ENCODE peak calls at places on chromosomes 6 and 20, in nine cellular contexts. One of them, this sample, is unnamed.
A peak's percentile ranks its signal among the peaks of the same experiment; 100 is the strongest.

GRCh38 chr20:44500221-44500620 is 21.6 kb downstream of the SERINC3 start:
- DNase-seq in mucosa of gallbladder: no peak
- DNase-seq in posterior cingulate gyrus: no peak
- DNase-seq in stimulated activated CD4-positive, alpha-beta T cell treated with anti-CD3 and anti-CD28 coated beads, Interleukin-4, amount 100 ng/mL, for 4 hours: no peak
- DNase-seq in RPMI8226: no peak
- DNase-seq in nephron progenitor cell: no peak
- DNase-seq in fibroblast of pulmonary artery: no peak
- DNase-seq in non-pigmented ciliary epithelial cell: no peak
- DNase-seq in left kidney: no peak
- DNase-seq in this sample: no peak

GRCh38 chr20:63049561-63050221 is 42.9 kb upstream of the BHLHE23 start:
- DNase-seq in mucosa of gallbladder: no peak
- DNase-seq in stimulated activated CD4-positive, alpha-beta T cell treated with anti-CD3 and anti-CD28 coated beads, Interleukin-4, amount 100 ng/mL, for 4 hours: no peak
- DNase-seq in left kidney: no peak
- DNase-seq in posterior cingulate gyrus: peak; percentile 78
- DNase-seq in RPMI8226: no peak
- DNase-seq in non-pigmented ciliary epithelial cell: no peak
- DNase-seq in fibroblast of pulmonary artery: no peak
- DNase-seq in nephron progenitor cell: no peak
- DNase-seq in this sample: no peak

GRCh38 chr20:23087587-23088275 is 1.6 kb upstream of the CD93 start:
- DNase-seq in left kidney: no peak
- DNase-seq in posterior cingulate gyrus: no peak
- DNase-seq in RPMI8226: no peak
- DNase-seq in stimulated activated CD4-positive, alpha-beta T cell treated with anti-CD3 and anti-CD28 coated beads, Interleukin-4, amount 100 ng/mL, for 4 hours: no peak
- DNase-seq in fibroblast of pulmonary artery: no peak
- DNase-seq in mucosa of gallbladder: no peak
- DNase-seq in nephron progenitor cell: no peak
- DNase-seq in non-pigmented ciliary epithelial cell: no peak
- DNase-seq in this sample: no peak

GRCh38 chr6:16762547-16763477 is 1.6 kb upstream of the ATXN1 start:
- DNase-seq in non-pigmented ciliary epithelial cell: peak; percentile 83
- DNase-seq in nephron progenitor cell: peak; percentile 14
- DNase-seq in posterior cingulate gyrus: no peak
- DNase-seq in mucosa of gallbladder: peak; percentile 56
- DNase-seq in RPMI8226: peak; percentile 83
- DNase-seq in fibroblast of pulmonary artery: peak; percentile 84
- DNase-seq in stimulated activated CD4-positive, alpha-beta T cell treated with anti-CD3 and anti-CD28 coated beads, Interleukin-4, amount 100 ng/mL, for 4 hours: peak; percentile 36
- DNase-seq in left kidney: peak; percentile 81
- DNase-seq in this sample: no peak

GRCh38 chr6:28488916-28489365 is 26.7 kb downstream of the GPX6 start:
- DNase-seq in posterior cingulate gyrus: peak; percentile 81
- DNase-seq in mucosa of gallbladder: no peak
- DNase-seq in fibroblast of pulmonary artery: peak; percentile 76
- DNase-seq in left kidney: peak; percentile 60
- DNase-seq in non-pigmented ciliary epithelial cell: no peak
- DNase-seq in nephron progenitor cell: peak; percentile 61
- DNase-seq in stimulated activated CD4-positive, alpha-beta T cell treated with anti-CD3 and anti-CD28 coated beads, Interleukin-4, amount 100 ng/mL, for 4 hours: peak; percentile 15
- DNase-seq in RPMI8226: peak; percentile 75
- DNase-seq in this sample: no peak

GRCh38 chr6:62516287-62517152 is 230.5 kb upstream of the KHDRBS2 start:
- DNase-seq in nephron progenitor cell: no peak
- DNase-seq in stimulated activated CD4-positive, alpha-beta T cell treated with anti-CD3 and anti-CD28 coated beads, Interleukin-4, amount 100 ng/mL, for 4 hours: no peak
- DNase-seq in left kidney: no peak
- DNase-seq in RPMI8226: no peak
- DNase-seq in fibroblast of pulmonary artery: no peak
- DNase-seq in mucosa of gallbladder: no peak
- DNase-seq in posterior cingulate gyrus: no peak
- DNase-seq in non-pigmented ciliary epithelial cell: no peak
- DNase-seq in this sample: no peak

GRCh38 chr6:31336872-31337496 is 20.0 kb downstream of the HLA-B start:
- DNase-seq in mucosa of gallbladder: no peak
- DNase-seq in non-pigmented ciliary epithelial cell: no peak
- DNase-seq in nephron progenitor cell: no peak
- DNase-seq in left kidney: no peak
- DNase-seq in stimulated activated CD4-positive, alpha-beta T cell treated with anti-CD3 and anti-CD28 coated beads, Interleukin-4, amount 100 ng/mL, for 4 hours: no peak
- DNase-seq in posterior cingulate gyrus: no peak
- DNase-seq in RPMI8226: no peak
- DNase-seq in fibroblast of pulmonary artery: no peak
- DNase-seq in this sample: no peak

GRCh38 chr6:26044140-26045045 is 42.8 kb upstream of the HFE start:
- DNase-seq in fibroblast of pulmonary artery: no peak
- DNase-seq in RPMI8226: no peak
- DNase-seq in stimulated activated CD4-positive, alpha-beta T cell treated with anti-CD3 and anti-CD28 coated beads, Interleukin-4, amount 100 ng/mL, for 4 hours: no peak
- DNase-seq in mucosa of gallbladder: peak; percentile 28
- DNase-seq in posterior cingulate gyrus: peak; percentile 81
- DNase-seq in non-pigmented ciliary epithelial cell: no peak
- DNase-seq in left kidney: peak; percentile 68
- DNase-seq in nephron progenitor cell: no peak
- DNase-seq in this sample: peak; percentile 29

GRCh38 chr6:170455335-170455979 is 97.7 kb downstream of the PSMB1 start:
- DNase-seq in non-pigmented ciliary epithelial cell: no peak
- DNase-seq in mucosa of gallbladder: no peak
- DNase-seq in RPMI8226: no peak
- DNase-seq in posterior cingulate gyrus: no peak
- DNase-seq in nephron progenitor cell: no peak
- DNase-seq in fibroblast of pulmonary artery: no peak
- DNase-seq in stimulated activated CD4-positive, alpha-beta T cell treated with anti-CD3 and anti-CD28 coated beads, Interleukin-4, amount 100 ng/mL, for 4 hours: no peak
- DNase-seq in left kidney: no peak
- DNase-seq in this sample: no peak

GRCh38 chr6:28747631-28748157 is 176.1 kb downstream of the TRIM27 start:
- DNase-seq in mucosa of gallbladder: no peak
- DNase-seq in non-pigmented ciliary epithelial cell: peak; percentile 89
- DNase-seq in posterior cingulate gyrus: no peak
- DNase-seq in left kidney: no peak
- DNase-seq in nephron progenitor cell: peak; percentile 48
- DNase-seq in stimulated activated CD4-positive, alpha-beta T cell treated with anti-CD3 and anti-CD28 coated beads, Interleukin-4, amount 100 ng/mL, for 4 hours: no peak
- DNase-seq in RPMI8226: peak; percentile 89
- DNase-seq in fibroblast of pulmonary artery: peak; percentile 63
- DNase-seq in this sample: no peak

GRCh38 chr20:38156888-38157634 is 8.0 kb downstream of the TGM2 start:
- DNase-seq in stimulated activated CD4-positive, alpha-beta T cell treated with anti-CD3 and anti-CD28 coated beads, Interleukin-4, amount 100 ng/mL, for 4 hours: no peak
- DNase-seq in fibroblast of pulmonary artery: no peak
- DNase-seq in left kidney: no peak
- DNase-seq in posterior cingulate gyrus: peak; percentile 81
- DNase-seq in mucosa of gallbladder: no peak
- DNase-seq in nephron progenitor cell: no peak
- DNase-seq in RPMI8226: no peak
- DNase-seq in non-pigmented ciliary epithelial cell: no peak
- DNase-seq in this sample: no peak

GRCh38 chr20:9043364-9043763 is 25.5 kb upstream of the PLCB4 start:
- DNase-seq in nephron progenitor cell: no peak
- DNase-seq in fibroblast of pulmonary artery: no peak
- DNase-seq in mucosa of gallbladder: no peak
- DNase-seq in posterior cingulate gyrus: no peak
- DNase-seq in left kidney: no peak
- DNase-seq in stimulated activated CD4-positive, alpha-beta T cell treated with anti-CD3 and anti-CD28 coated beads, Interleukin-4, amount 100 ng/mL, for 4 hours: no peak
- DNase-seq in RPMI8226: no peak
- DNase-seq in non-pigmented ciliary epithelial cell: no peak
- DNase-seq in this sample: no peak

GRCh38 chr6:161254754-161255253 is 19.1 kb downstream of the AGPAT4 start:
- DNase-seq in stimulated activated CD4-positive, alpha-beta T cell treated with anti-CD3 and anti-CD28 coated beads, Interleukin-4, amount 100 ng/mL, for 4 hours: no peak
- DNase-seq in left kidney: peak; percentile 46
- DNase-seq in posterior cingulate gyrus: peak; percentile 83
- DNase-seq in fibroblast of pulmonary artery: peak; percentile 56
- DNase-seq in mucosa of gallbladder: peak; percentile 29
- DNase-seq in nephron progenitor cell: no peak
- DNase-seq in non-pigmented ciliary epithelial cell: no peak
- DNase-seq in RPMI8226: no peak
- DNase-seq in this sample: no peak

GRCh38 chr6:33967266-33967767 is 163.5 kb upstream of the MLN start:
- DNase-seq in RPMI8226: no peak
- DNase-seq in fibroblast of pulmonary artery: no peak
- DNase-seq in non-pigmented ciliary epithelial cell: no peak
- DNase-seq in mucosa of gallbladder: no peak
- DNase-seq in left kidney: peak; percentile 88
- DNase-seq in posterior cingulate gyrus: peak; percentile 25
- DNase-seq in nephron progenitor cell: no peak
- DNase-seq in stimulated activated CD4-positive, alpha-beta T cell treated with anti-CD3 and anti-CD28 coated beads, Interleukin-4, amount 100 ng/mL, for 4 hours: no peak
- DNase-seq in this sample: peak; percentile 14

GRCh38 chr20:63232235-63233060 is 3.3 kb upstream of the BIRC7 start:
- DNase-seq in mucosa of gallbladder: no peak
- DNase-seq in posterior cingulate gyrus: no peak
- DNase-seq in nephron progenitor cell: no peak
- DNase-seq in fibroblast of pulmonary artery: peak; percentile 69
- DNase-seq in left kidney: no peak
- DNase-seq in non-pigmented ciliary epithelial cell: peak; percentile 77
- DNase-seq in stimulated activated CD4-positive, alpha-beta T cell treated with anti-CD3 and anti-CD28 coated beads, Interleukin-4, amount 100 ng/mL, for 4 hours: no peak
- DNase-seq in RPMI8226: no peak
- DNase-seq in this sample: no peak

GRCh38 chr6:170522565-170523183 is 30.4 kb downstream of the PSMB1 start:
- DNase-seq in fibroblast of pulmonary artery: peak; percentile 20
- DNase-seq in mucosa of gallbladder: no peak
- DNase-seq in non-pigmented ciliary epithelial cell: no peak
- DNase-seq in RPMI8226: no peak
- DNase-seq in left kidney: peak; percentile 60
- DNase-seq in nephron progenitor cell: peak; percentile 47
- DNase-seq in posterior cingulate gyrus: no peak
- DNase-seq in stimulated activated CD4-positive, alpha-beta T cell treated with anti-CD3 and anti-CD28 coated beads, Interleukin-4, amount 100 ng/mL, for 4 hours: no peak
- DNase-seq in this sample: no peak

GRCh38 chr6:84409911-84410310 is 182.5 kb upstream of the CEP162 start:
- DNase-seq in nephron progenitor cell: no peak
- DNase-seq in fibroblast of pulmonary artery: no peak
- DNase-seq in left kidney: no peak
- DNase-seq in RPMI8226: no peak
- DNase-seq in posterior cingulate gyrus: no peak
- DNase-seq in stimulated activated CD4-positive, alpha-beta T cell treated with anti-CD3 and anti-CD28 coated beads, Interleukin-4, amount 100 ng/mL, for 4 hours: no peak
- DNase-seq in non-pigmented ciliary epithelial cell: no peak
- DNase-seq in mucosa of gallbladder: no peak
- DNase-seq in this sample: no peak

GRCh38 chr6:24910850-24911712 is 24.7 kb downstream of the RIPOR2 start:
- DNase-seq in mucosa of gallbladder: peak; percentile 17
- DNase-seq in nephron progenitor cell: peak; percentile 83
- DNase-seq in stimulated activated CD4-positive, alpha-beta T cell treated with anti-CD3 and anti-CD28 coated beads, Interleukin-4, amount 100 ng/mL, for 4 hours: peak; percentile 51
- DNase-seq in left kidney: peak; percentile 87
- DNase-seq in RPMI8226: peak; percentile 21
- DNase-seq in non-pigmented ciliary epithelial cell: no peak
- DNase-seq in fibroblast of pulmonary artery: peak; percentile 49
- DNase-seq in posterior cingulate gyrus: peak; percentile 94
- DNase-seq in this sample: peak; percentile 74

GRCh38 chr6:117167520-117168271 is 97.7 kb upstream of the VGLL2 start:
- DNase-seq in non-pigmented ciliary epithelial cell: peak; percentile 14
- DNase-seq in fibroblast of pulmonary artery: no peak
- DNase-seq in RPMI8226: peak; percentile 26
- DNase-seq in posterior cingulate gyrus: no peak
- DNase-seq in nephron progenitor cell: no peak
- DNase-seq in mucosa of gallbladder: no peak
- DNase-seq in left kidney: peak; percentile 27
- DNase-seq in stimulated activated CD4-positive, alpha-beta T cell treated with anti-CD3 and anti-CD28 coated beads, Interleukin-4, amount 100 ng/mL, for 4 hours: no peak
- DNase-seq in this sample: no peak

GRCh38 chr6:34393191-34393967 is 910 bp upstream of the NUDT3 start:
- DNase-seq in fibroblast of pulmonary artery: no peak
- DNase-seq in left kidney: no peak
- DNase-seq in posterior cingulate gyrus: no peak
- DNase-seq in mucosa of gallbladder: no peak
- DNase-seq in stimulated activated CD4-positive, alpha-beta T cell treated with anti-CD3 and anti-CD28 coated beads, Interleukin-4, amount 100 ng/mL, for 4 hours: no peak
- DNase-seq in non-pigmented ciliary epithelial cell: no peak
- DNase-seq in nephron progenitor cell: no peak
- DNase-seq in RPMI8226: no peak
- DNase-seq in this sample: no peak

GRCh38 chr6:106180208-106180607 is 94.1 kb downstream of the PRDM1 start:
- DNase-seq in left kidney: no peak
- DNase-seq in fibroblast of pulmonary artery: no peak
- DNase-seq in nephron progenitor cell: no peak
- DNase-seq in stimulated activated CD4-positive, alpha-beta T cell treated with anti-CD3 and anti-CD28 coated beads, Interleukin-4, amount 100 ng/mL, for 4 hours: no peak
- DNase-seq in non-pigmented ciliary epithelial cell: no peak
- DNase-seq in RPMI8226: peak; percentile 30
- DNase-seq in posterior cingulate gyrus: no peak
- DNase-seq in mucosa of gallbladder: no peak
- DNase-seq in this sample: no peak

GRCh38 chr6:170032706-170033309 is 258.1 kb downstream of the DLL1 start:
- DNase-seq in stimulated activated CD4-positive, alpha-beta T cell treated with anti-CD3 and anti-CD28 coated beads, Interleukin-4, amount 100 ng/mL, for 4 hours: no peak
- DNase-seq in fibroblast of pulmonary artery: no peak
- DNase-seq in mucosa of gallbladder: no peak
- DNase-seq in RPMI8226: no peak
- DNase-seq in left kidney: no peak
- DNase-seq in non-pigmented ciliary epithelial cell: no peak
- DNase-seq in nephron progenitor cell: no peak
- DNase-seq in posterior cingulate gyrus: peak; percentile 63
- DNase-seq in this sample: no peak

GRCh38 chr6:43806041-43806757 is 36.2 kb downstream of the VEGFA start:
- DNase-seq in left kidney: peak; percentile 64
- DNase-seq in RPMI8226: no peak
- DNase-seq in nephron progenitor cell: no peak
- DNase-seq in posterior cingulate gyrus: no peak
- DNase-seq in stimulated activated CD4-positive, alpha-beta T cell treated with anti-CD3 and anti-CD28 coated beads, Interleukin-4, amount 100 ng/mL, for 4 hours: no peak
- DNase-seq in mucosa of gallbladder: peak; percentile 85
- DNase-seq in fibroblast of pulmonary artery: no peak
- DNase-seq in non-pigmented ciliary epithelial cell: no peak
- DNase-seq in this sample: no peak

GRCh38 chr6:118581489-118581959 is 33.4 kb downstream of the PLN start:
- DNase-seq in left kidney: no peak
- DNase-seq in fibroblast of pulmonary artery: peak; percentile 79
- DNase-seq in stimulated activated CD4-positive, alpha-beta T cell treated with anti-CD3 and anti-CD28 coated beads, Interleukin-4, amount 100 ng/mL, for 4 hours: no peak
- DNase-seq in mucosa of gallbladder: no peak
- DNase-seq in RPMI8226: no peak
- DNase-seq in nephron progenitor cell: no peak
- DNase-seq in posterior cingulate gyrus: no peak
- DNase-seq in non-pigmented ciliary epithelial cell: peak; percentile 46
- DNase-seq in this sample: no peak

GRCh38 chr6:21754891-21755290 is 161.3 kb downstream of the SOX4 start:
- DNase-seq in posterior cingulate gyrus: no peak
- DNase-seq in left kidney: no peak
- DNase-seq in fibroblast of pulmonary artery: peak; percentile 76
- DNase-seq in mucosa of gallbladder: no peak
- DNase-seq in RPMI8226: no peak
- DNase-seq in non-pigmented ciliary epithelial cell: peak; percentile 81
- DNase-seq in stimulated activated CD4-positive, alpha-beta T cell treated with anti-CD3 and anti-CD28 coated beads, Interleukin-4, amount 100 ng/mL, for 4 hours: no peak
- DNase-seq in nephron progenitor cell: no peak
- DNase-seq in this sample: no peak

GRCh38 chr6:12791371-12791770 is 74.8 kb downstream of the PHACTR1 start:
- DNase-seq in left kidney: no peak
- DNase-seq in mucosa of gallbladder: no peak
- DNase-seq in nephron progenitor cell: no peak
- DNase-seq in fibroblast of pulmonary artery: no peak
- DNase-seq in non-pigmented ciliary epithelial cell: no peak
- DNase-seq in posterior cingulate gyrus: no peak
- DNase-seq in stimulated activated CD4-positive, alpha-beta T cell treated with anti-CD3 and anti-CD28 coated beads, Interleukin-4, amount 100 ng/mL, for 4 hours: no peak
- DNase-seq in RPMI8226: no peak
- DNase-seq in this sample: no peak

GRCh38 chr6:169205176-169206160 is 48.2 kb downstream of the THBS2 start:
- DNase-seq in mucosa of gallbladder: no peak
- DNase-seq in fibroblast of pulmonary artery: peak; percentile 44
- DNase-seq in non-pigmented ciliary epithelial cell: no peak
- DNase-seq in posterior cingulate gyrus: no peak
- DNase-seq in stimulated activated CD4-positive, alpha-beta T cell treated with anti-CD3 and anti-CD28 coated beads, Interleukin-4, amount 100 ng/mL, for 4 hours: no peak
- DNase-seq in left kidney: no peak
- DNase-seq in nephron progenitor cell: no peak
- DNase-seq in RPMI8226: no peak
- DNase-seq in this sample: no peak

GRCh38 chr20:3250091-3250504 is 11.1 kb upstream of the SLC4A11 start:
- DNase-seq in stimulated activated CD4-positive, alpha-beta T cell treated with anti-CD3 and anti-CD28 coated beads, Interleukin-4, amount 100 ng/mL, for 4 hours: no peak
- DNase-seq in non-pigmented ciliary epithelial cell: no peak
- DNase-seq in mucosa of gallbladder: no peak
- DNase-seq in left kidney: peak; percentile 60
- DNase-seq in nephron progenitor cell: peak; percentile 57
- DNase-seq in RPMI8226: peak; percentile 47
- DNase-seq in posterior cingulate gyrus: peak; percentile 58
- DNase-seq in fibroblast of pulmonary artery: no peak
- DNase-seq in this sample: no peak